ENCODE peak calls at places on chromosome 3, in four cellular contexts. A is HepG2, Y is K562, G is H1. U is an unnamed sample.

GRCh38 chr3:102248981-102249705 is 185.7 kb upstream of the ZPLD1 start:
- DNase-seq in A (no peak), Y (no peak), G (no peak), U (no peak)

GRCh38 chr3:89571707-89572106 is 464.3 kb downstream of the EPHA3 start:
- DNase-seq in A (no peak), Y (no peak), G (no peak), U (no peak)

GRCh38 chr3:156681003-156681402 is 6.6 kb downstream of the TIPARP start:
- DNase-seq in A (peak; percentile 71), Y (no peak), G (no peak), U (no peak)

GRCh38 chr3:39150170-39150802 is 3.1 kb downstream of the CSRNP1 start:
- DNase-seq in A (no peak), Y (no peak), G (no peak), U (no peak)

GRCh38 chr3:141103503-141103902 is 52.4 kb downstream of the SPSB4 start:
- DNase-seq in A (no peak), Y (no peak), G (no peak), U (no peak)

GRCh38 chr3:22568285-22568684 is 634.8 kb upstream of the UBE2E2 start:
- DNase-seq in A (no peak), Y (no peak), G (no peak), U (no peak)

GRCh38 chr3:98733778-98734281 is 29.3 kb upstream of the ST3GAL6 start:
- DNase-seq in A (peak; percentile 71), Y (no peak), G (no peak), U (no peak)

GRCh38 chr3:35088943-35089342 is 550.4 kb upstream of the ARPP21 start:
- DNase-seq in A (no peak), Y (no peak), G (no peak), U (no peak)

GRCh38 chr3:52742418-52743041 is 28.2 kb downstream of the NEK4 start:
- DNase-seq in A (peak; percentile 44), Y (peak; percentile 24), G (no peak), U (peak; percentile 33)

GRCh38 chr3:108461641-108462040 is 48.8 kb downstream of the MYH15 start:
- DNase-seq in A (no peak), Y (no peak), G (no peak), U (no peak)

GRCh38 chr3:100518983-100519382 is 26.6 kb downstream of the TMEM45A start:
- DNase-seq in A (no peak), Y (no peak), G (no peak), U (no peak)

GRCh38 chr3:32376098-32376497 is 15.6 kb upstream of the CMTM7 start:
- DNase-seq in A (no peak), Y (no peak), G (no peak), U (no peak)

GRCh38 chr3:187040637-187041361 is 98.5 kb downstream of the RPL39L start:
- DNase-seq in A (peak; percentile 83), Y (peak; percentile 33), G (no peak), U (no peak)

GRCh38 chr3:17939157-17939556 is 196.7 kb upstream of the TBC1D5 start:
- DNase-seq in A (no peak), Y (no peak), G (no peak), U (no peak)

GRCh38 chr3:30368978-30369377 is 237.4 kb upstream of the TGFBR2 start:
- DNase-seq in A (no peak), Y (no peak), G (no peak), U (no peak)

GRCh38 chr3:117122609-117123008 is 413.0 kb downstream of the TUSC7 start:
- DNase-seq in A (no peak), Y (no peak), G (no peak), U (no peak)

GRCh38 chr3:190585771-190586630 is 72.1 kb downstream of the IL1RAP start:
- DNase-seq in A (peak; percentile 60), Y (no peak), G (peak; percentile 43), U (peak; percentile 81)

GRCh38 chr3:14203521-14204079 is 25.0 kb downstream of the LSM3 start:
- DNase-seq in A (peak; percentile 64), Y (peak; percentile 79), G (no peak), U (peak; percentile 40)

GRCh38 chr3:94529821-94530220 is 467.0 kb downstream of the NSUN3 start:
- DNase-seq in A (no peak), Y (no peak), G (no peak), U (no peak)

GRCh38 chr3:31077021-31077601 is 182.7 kb upstream of the GADL1 start:
- DNase-seq in A (peak; percentile 46), Y (no peak), G (no peak), U (peak; percentile 80)

GRCh38 chr3:9590282-9590791 is 36.7 kb upstream of the LHFPL4 start:
- DNase-seq in A (no peak), Y (no peak), G (no peak), U (no peak)

GRCh38 chr3:45604596-45604995 is 10.0 kb downstream of the LIMD1 start:
- DNase-seq in A (no peak), Y (no peak), G (no peak), U (no peak)

GRCh38 chr3:178270838-178271237 is 265.4 kb upstream of the KCNMB2 start:
- DNase-seq in A (no peak), Y (no peak), G (no peak), U (no peak)

GRCh38 chr3:179247289-179248020 is 3.5 kb downstream of the KCNMB3 start:
- DNase-seq in A (no peak), Y (no peak), G (no peak), U (no peak)

GRCh38 chr3:182682263-182683229 is 110.8 kb upstream of the ATP11B start:
- DNase-seq in A (peak; percentile 12), Y (peak; percentile 53), G (no peak), U (no peak)

GRCh38 chr3:30315452-30315851 is 290.9 kb upstream of the TGFBR2 start:
- DNase-seq in A (no peak), Y (no peak), G (no peak), U (no peak)

GRCh38 chr3:181326637-181327223 is 337.2 kb upstream of the DNAJC19 start:
- DNase-seq in A (peak; percentile 18), Y (peak; percentile 17), G (no peak), U (peak; percentile 15)

GRCh38 chr3:32238816-32239637 is 547 bp downstream of the CMTM8 start:
- DNase-seq in A (no peak), Y (no peak), G (no peak), U (no peak)

GRCh38 chr3:113758389-113759029 is 11.7 kb downstream of the ATP6V1A start:
- DNase-seq in A (no peak), Y (no peak), G (no peak), U (no peak)

GRCh38 chr3:192864943-192865342 is 52.7 kb downstream of the MB21D2 start:
- DNase-seq in A (no peak), Y (no peak), G (no peak), U (no peak)

GRCh38 chr3:200747-201146 is 4.2 kb downstream of the CHL1 start:
- DNase-seq in A (no peak), Y (no peak), G (no peak), U (no peak)

GRCh38 chr3:57164217-57164605 is 942 bp downstream of the IL17RD start:
- DNase-seq in A (no peak), Y (no peak), G (no peak), U (no peak)
- TF ChIP-seq SIN3A in A (no peak), Y (no peak), G (peak; percentile 25), U (no peak)

DNA sequence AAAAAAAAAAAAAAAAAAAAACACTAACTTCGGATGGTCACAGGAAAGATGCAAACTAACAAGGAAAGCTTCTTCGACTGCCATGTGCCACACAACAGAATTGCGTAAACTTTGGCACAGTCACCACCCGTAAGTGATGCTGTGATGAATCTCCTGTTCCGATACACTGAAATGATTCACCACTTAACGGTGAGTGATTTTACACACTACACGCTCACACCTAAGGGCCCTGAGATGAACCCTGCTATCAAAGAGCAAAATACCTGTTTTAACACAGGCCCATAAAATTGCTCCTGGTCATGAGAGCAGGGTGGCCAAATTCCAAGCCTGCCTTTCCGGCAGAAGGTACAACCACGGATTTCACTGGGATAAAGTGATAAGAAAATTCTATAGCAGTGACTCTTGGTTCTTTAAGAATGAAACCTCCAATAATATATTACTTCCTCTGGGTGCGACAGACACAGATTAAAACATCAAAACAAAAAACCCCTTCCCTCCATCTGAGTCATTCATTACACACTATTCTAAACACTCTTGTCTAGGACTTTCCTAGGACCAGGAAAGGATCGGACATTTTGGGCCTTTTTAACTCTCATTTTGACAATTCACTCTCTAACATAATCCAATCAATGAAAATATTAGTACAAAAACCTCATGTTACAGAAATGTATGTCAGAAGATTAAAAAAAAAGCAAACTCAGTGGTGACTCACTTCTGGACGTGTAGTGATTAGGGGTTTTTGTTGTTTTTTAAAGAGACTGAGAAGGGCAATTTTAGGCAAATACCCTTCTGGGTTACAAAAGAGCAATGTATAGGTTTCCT is 28.3 kb downstream of the LRIG1 start:
- DNase-seq in A (no peak), Y (no peak), G (no peak), U (no peak)
- TF ChIP-seq RAD21 in A (no peak), Y (no peak), G (no peak), U (no peak)

GRCh38 chr3:111903067-111903511 is 44.0 kb downstream of the PHLDB2 start:
- DNase-seq in A (no peak), Y (no peak), G (no peak), U (peak; percentile 98)
- TF ChIP-seq FOSL1 in A (no peak), Y (no peak), G (no peak), U (no peak)

GRCh38 chr3:169454060-169454317 is 209.5 kb downstream of the MECOM start:
- DNase-seq in A (no peak), Y (no peak), G (no peak), U (no peak)
- TF ChIP-seq SIN3A in A (no peak), Y (no peak), G (no peak), U (no peak)

GRCh38 chr3:70974752-70975151 is 608.8 kb downstream of the FOXP1 start:
- DNase-seq in A (no peak), Y (no peak), G (no peak), U (no peak)

GRCh38 chr3:70970952-70971351 is 612.6 kb downstream of the FOXP1 start:
- DNase-seq in A (no peak), Y (no peak), G (no peak), U (no peak)

GRCh38 chr3:70972855-70973254 is 610.7 kb downstream of the FOXP1 start:
- DNase-seq in A (no peak), Y (no peak), G (no peak), U (no peak)

GRCh38 chr3:70973558-70973957 is 610.0 kb downstream of the FOXP1 start:
- DNase-seq in A (no peak), Y (no peak), G (no peak), U (no peak)

GRCh38 chr3:70970136-70970535 is 613.4 kb downstream of the FOXP1 start:
- DNase-seq in A (no peak), Y (no peak), G (no peak), U (no peak)
- TF ChIP-seq RAD21 in A (no peak), Y (no peak), G (no peak), U (no peak)

GRCh38 chr3:149538371-149538770 is 63.9 kb downstream of the TM4SF4 start:
- DNase-seq in A (no peak), Y (no peak), G (no peak), U (no peak)

GRCh38 chr3:149536429-149536828 is 61.9 kb downstream of the TM4SF4 start:
- DNase-seq in A (no peak), Y (peak; percentile 12), G (no peak), U (no peak)

GRCh38 chr3:149542375-149543312 is 68.1 kb downstream of the TM4SF4 start:
- DNase-seq in A (no peak), Y (no peak), G (no peak), U (no peak)

GRCh38 chr3:149539491-149539890 is 65.0 kb downstream of the TM4SF4 start:
- DNase-seq in A (no peak), Y (no peak), G (no peak), U (no peak)

GRCh38 chr3:149541091-149541491 is 66.6 kb downstream of the TM4SF4 start:
- DNase-seq in A (no peak), Y (no peak), G (no peak), U (no peak)
- TF ChIP-seq FOSL1 in A (no peak), Y (no peak), G (no peak), U (no peak)